ENCODE peak calls at places on chromosome 4, in four cellular contexts. G is OCI-M1, O is iPS-NIHi11, B is T-cell. C is an unnamed sample.

GRCh38 chr4:47945930-47946726 is 31.7 kb upstream of the NFXL1 start:
- DNase-seq in G (no peak), O (peak; percentile 16), B (no peak), C (no peak)

GRCh38 chr4:173448103-173448502 is 49.2 kb upstream of the SCRG1 start:
- DNase-seq in G (no peak), O (no peak), B (no peak), C (no peak)

GRCh38 chr4:123444298-123444731 is 47.7 kb downstream of the SPRY1 start:
- DNase-seq in G (peak; percentile 95), O (peak; percentile 61), B (peak; percentile 33), C (no peak)

GRCh38 chr4:53596901-53597300 is 5.6 kb upstream of the LNX1 start:
- DNase-seq in G (no peak), O (no peak), B (no peak), C (no peak)

GRCh38 chr4:4685810-4686209 is 144.0 kb upstream of the STX18 start:
- DNase-seq in G (no peak), O (no peak), B (no peak), C (no peak)

GRCh38 chr4:113952452-113953029 is 26.9 kb downstream of the ARSJ start:
- DNase-seq in G (peak; percentile 82), O (peak; percentile 63), B (no peak), C (no peak)

GRCh38 chr4:4841156-4841555 is 18.3 kb upstream of the MSX1 start:
- DNase-seq in G (no peak), O (no peak), B (no peak), C (no peak)

GRCh38 chr4:109209647-109210046 is 92.8 kb downstream of the COL25A1 start:
- DNase-seq in G (no peak), O (no peak), B (no peak), C (no peak)

GRCh38 chr4:127124919-127125318 is 507.8 kb upstream of the INTU start:
- DNase-seq in G (peak; percentile 41), O (no peak), B (no peak), C (no peak)

GRCh38 chr4:147965056-147965455 is 233.2 kb downstream of the ARHGAP10 start:
- DNase-seq in G (no peak), O (no peak), B (no peak), C (no peak)

GRCh38 chr4:117987464-117987863 is 46.8 kb upstream of the NDST3 start:
- DNase-seq in G (peak; percentile 59), O (no peak), B (no peak), C (no peak)

GRCh38 chr4:83093060-83093640 is 21.4 kb downstream of the PLAC8 start:
- DNase-seq in G (no peak), O (peak; percentile 64), B (no peak), C (no peak)

GRCh38 chr4:81786063-81786763 is 314.5 kb upstream of the RASGEF1B start:
- DNase-seq in G (peak; percentile 81), O (no peak), B (no peak), C (no peak)

GRCh38 chr4:95129036-95129435 is 371.3 kb downstream of the BMPR1B start:
- DNase-seq in G (no peak), O (no peak), B (no peak), C (no peak)

GRCh38 chr4:182510836-182511235 is 267.6 kb downstream of the TENM3 start:
- DNase-seq in G (no peak), O (no peak), B (no peak), C (no peak)

GRCh38 chr4:73019462-73020047 is 50.0 kb downstream of the COX18 start:
- DNase-seq in G (peak; percentile 73), O (peak; percentile 43), B (no peak), C (peak; percentile 42)

GRCh38 chr4:77599378-77599777 is 6.2 kb upstream of the CXCL13 start:
- DNase-seq in G (peak; percentile 58), O (peak; percentile 59), B (no peak), C (peak; percentile 28)

GRCh38 chr4:822361-823092 is 3.4 kb downstream of the CPLX1 start:
- DNase-seq in G (no peak), O (no peak), B (no peak), C (no peak)

GRCh38 chr4:7779194-7779768 is 160.4 kb downstream of the AFAP1 start:
- DNase-seq in G (no peak), O (no peak), B (no peak), C (no peak)

GRCh38 chr4:154618708-154619315 is 6.4 kb upstream of the FGG start:
- DNase-seq in G (peak; percentile 90), O (peak; percentile 64), B (peak; percentile 47), C (peak; percentile 36)

GRCh38 chr4:83947811-83948210 is 411.9 kb downstream of the GPAT3 start:
- DNase-seq in G (no peak), O (no peak), B (no peak), C (no peak)

C was measured in CD4-positive, CD25-positive, alpha-beta regulatory T cell.